ENCODE peak calls at places on chromosomes 4 and X, in five cellular contexts. One of them, this sample, is unnamed.

GRCh38 chr4:152188801-152189200 is 347.1 kb downstream of the FBXW7 start:
- ATAC-seq in HepG2: no peak
- ATAC-seq in GM12878: peak
- ATAC-seq in upper lobe of left lung: no peak
- ATAC-seq in K562: no peak
- ATAC-seq in this sample: no peak

GRCh38 chrX:17632942-17633341 is 104.4 kb upstream of the SCML1 start:
- ATAC-seq in HepG2: no peak
- ATAC-seq in GM12878: peak
- ATAC-seq in upper lobe of left lung: no peak
- ATAC-seq in K562: no peak
- ATAC-seq in this sample: no peak

GRCh38 chrX:53263597-53264094 is 17.7 kb downstream of the IQSEC2 start:
- ATAC-seq in HepG2: no peak
- ATAC-seq in GM12878: no peak
- ATAC-seq in upper lobe of left lung: no peak
- ATAC-seq in K562: peak
- ATAC-seq in this sample: no peak

GRCh38 chrX:147779173-147779572 is 132.5 kb upstream of the FMR1 start:
- ATAC-seq in HepG2: no peak
- ATAC-seq in GM12878: no peak
- ATAC-seq in upper lobe of left lung: no peak
- ATAC-seq in K562: no peak
- ATAC-seq in this sample: no peak

GRCh38 chr4:168272488-168272887 is 46.1 kb downstream of the DDX60 start:
- ATAC-seq in HepG2: no peak
- ATAC-seq in GM12878: no peak
- ATAC-seq in upper lobe of left lung: no peak
- ATAC-seq in K562: no peak
- ATAC-seq in this sample: no peak

GRCh38 chr4:189096717-189097116 is 844.0 kb upstream of the FRG1 start:
- ATAC-seq in HepG2: no peak
- ATAC-seq in GM12878: no peak
- ATAC-seq in upper lobe of left lung: peak
- ATAC-seq in K562: peak
- ATAC-seq in this sample: no peak

GRCh38 chr4:148522995-148523394 is 80.8 kb upstream of the NR3C2 start:
- ATAC-seq in HepG2: no peak
- ATAC-seq in GM12878: no peak
- ATAC-seq in upper lobe of left lung: no peak
- ATAC-seq in K562: no peak
- ATAC-seq in this sample: no peak

GRCh38 chr4:173333658-173334084 is 487 bp downstream of the HMGB2 start:
- ATAC-seq in HepG2: peak
- ATAC-seq in GM12878: peak
- ATAC-seq in upper lobe of left lung: peak
- ATAC-seq in K562: peak
- ATAC-seq in this sample: peak

GRCh38 chr4:84956014-84956413 is 10.5 kb downstream of the WDFY3 start:
- ATAC-seq in HepG2: no peak
- ATAC-seq in GM12878: no peak
- ATAC-seq in upper lobe of left lung: no peak
- ATAC-seq in K562: no peak
- ATAC-seq in this sample: no peak

GRCh38 chr4:2931765-2932560 is 31.2 kb downstream of the NOP14 start:
- ATAC-seq in HepG2: no peak
- ATAC-seq in GM12878: peak
- ATAC-seq in upper lobe of left lung: peak
- ATAC-seq in K562: no peak
- ATAC-seq in this sample: peak

GRCh38 chr4:68451246-68452211 is 4.3 kb downstream of the TMPRSS11E start:
- ATAC-seq in HepG2: no peak
- ATAC-seq in GM12878: peak
- ATAC-seq in upper lobe of left lung: no peak
- ATAC-seq in K562: no peak
- ATAC-seq in this sample: no peak

GRCh38 chr4:160611181-160611580 is 1508.3 kb downstream of the RAPGEF2 start:
- ATAC-seq in HepG2: no peak
- ATAC-seq in GM12878: no peak
- ATAC-seq in upper lobe of left lung: no peak
- ATAC-seq in K562: no peak
- ATAC-seq in this sample: no peak

GRCh38 chr4:26806331-26806730 is 54.3 kb upstream of the STIM2 start:
- ATAC-seq in HepG2: no peak
- ATAC-seq in GM12878: no peak
- ATAC-seq in upper lobe of left lung: no peak
- ATAC-seq in K562: no peak
- ATAC-seq in this sample: no peak

GRCh38 chr4:96736352-96736889 is 896.5 kb downstream of the PDHA2 start:
- ATAC-seq in HepG2: no peak
- ATAC-seq in GM12878: no peak
- ATAC-seq in upper lobe of left lung: no peak
- ATAC-seq in K562: no peak
- ATAC-seq in this sample: no peak

GRCh38 chr4:98939892-98940298 is 11.0 kb upstream of the EIF4E start:
- ATAC-seq in HepG2: peak
- ATAC-seq in GM12878: peak
- ATAC-seq in upper lobe of left lung: no peak
- ATAC-seq in K562: peak
- ATAC-seq in this sample: no peak

GRCh38 chrX:102985182-102985581 is 48.1 kb downstream of the RAB40AL start:
- ATAC-seq in HepG2: no peak
- ATAC-seq in GM12878: no peak
- ATAC-seq in upper lobe of left lung: no peak
- ATAC-seq in K562: no peak
- ATAC-seq in this sample: peak

GRCh38 chr4:88528861-88529260 is 5.3 kb upstream of the PYURF start:
- ATAC-seq in HepG2: no peak
- ATAC-seq in GM12878: no peak
- ATAC-seq in upper lobe of left lung: no peak
- ATAC-seq in K562: no peak
- ATAC-seq in this sample: no peak

GRCh38 chr4:88535090-88535755 is 11.6 kb upstream of the PYURF start:
- ATAC-seq in HepG2: no peak
- ATAC-seq in GM12878: no peak
- ATAC-seq in upper lobe of left lung: no peak
- ATAC-seq in K562: no peak
- ATAC-seq in this sample: no peak

GRCh38 chr4:88533937-88534750 is 10.6 kb upstream of the PYURF start:
- ATAC-seq in HepG2: no peak
- ATAC-seq in GM12878: no peak
- ATAC-seq in upper lobe of left lung: no peak
- ATAC-seq in K562: no peak
- ATAC-seq in this sample: no peak

GRCh38 chr4:88531549-88531948 is 8.0 kb upstream of the PYURF start:
- ATAC-seq in HepG2: peak
- ATAC-seq in GM12878: no peak
- ATAC-seq in upper lobe of left lung: no peak
- ATAC-seq in K562: no peak
- ATAC-seq in this sample: no peak

GRCh38 chr4:88533088-88533790 is 9.7 kb upstream of the PYURF start:
- ATAC-seq in HepG2: no peak
- ATAC-seq in GM12878: no peak
- ATAC-seq in upper lobe of left lung: no peak
- ATAC-seq in K562: no peak
- ATAC-seq in this sample: no peak
- TF ChIP-seq POLR2AphosphoS5 in HepG2: no peak
- TF ChIP-seq POLR2AphosphoS5 in GM12878: no peak
- TF ChIP-seq POLR2AphosphoS5 in upper lobe of left lung: no peak
- TF ChIP-seq POLR2AphosphoS5 in K562: no peak
- TF ChIP-seq POLR2AphosphoS5 in this sample: no peak

GRCh38 chr4:94410678-94411206 is 41.0 kb upstream of the PDLIM5 start:
- ATAC-seq in HepG2: peak
- ATAC-seq in GM12878: no peak
- ATAC-seq in upper lobe of left lung: no peak
- ATAC-seq in K562: peak
- ATAC-seq in this sample: peak
- H3K4me3 ChIP-seq in HepG2: no peak
- H3K4me3 ChIP-seq in GM12878: no peak
- H3K4me3 ChIP-seq in upper lobe of left lung: no peak
- H3K4me3 ChIP-seq in K562: no peak
- H3K4me3 ChIP-seq in this sample: no peak

GRCh38 chr4:77074961-77075855 is 581 bp downstream of the CCNI start:
- ATAC-seq in HepG2: peak
- ATAC-seq in GM12878: peak
- ATAC-seq in upper lobe of left lung: peak
- ATAC-seq in K562: peak
- ATAC-seq in this sample: peak

GRCh38 chr4:77076889-77077635 is 1.3 kb upstream of the CCNI start:
- ATAC-seq in HepG2: no peak
- ATAC-seq in GM12878: no peak
- ATAC-seq in upper lobe of left lung: no peak
- ATAC-seq in K562: no peak
- ATAC-seq in this sample: no peak

GRCh38 chr4:77078401-77078800 is 2.6 kb upstream of the CCNI start:
- ATAC-seq in HepG2: no peak
- ATAC-seq in GM12878: no peak
- ATAC-seq in upper lobe of left lung: no peak
- ATAC-seq in K562: no peak
- ATAC-seq in this sample: no peak

GRCh38 chr4:77073981-77074865 is 1.6 kb downstream of the CCNI start:
- ATAC-seq in HepG2: no peak
- ATAC-seq in GM12878: no peak
- ATAC-seq in upper lobe of left lung: no peak
- ATAC-seq in K562: peak
- ATAC-seq in this sample: no peak

DNA sequence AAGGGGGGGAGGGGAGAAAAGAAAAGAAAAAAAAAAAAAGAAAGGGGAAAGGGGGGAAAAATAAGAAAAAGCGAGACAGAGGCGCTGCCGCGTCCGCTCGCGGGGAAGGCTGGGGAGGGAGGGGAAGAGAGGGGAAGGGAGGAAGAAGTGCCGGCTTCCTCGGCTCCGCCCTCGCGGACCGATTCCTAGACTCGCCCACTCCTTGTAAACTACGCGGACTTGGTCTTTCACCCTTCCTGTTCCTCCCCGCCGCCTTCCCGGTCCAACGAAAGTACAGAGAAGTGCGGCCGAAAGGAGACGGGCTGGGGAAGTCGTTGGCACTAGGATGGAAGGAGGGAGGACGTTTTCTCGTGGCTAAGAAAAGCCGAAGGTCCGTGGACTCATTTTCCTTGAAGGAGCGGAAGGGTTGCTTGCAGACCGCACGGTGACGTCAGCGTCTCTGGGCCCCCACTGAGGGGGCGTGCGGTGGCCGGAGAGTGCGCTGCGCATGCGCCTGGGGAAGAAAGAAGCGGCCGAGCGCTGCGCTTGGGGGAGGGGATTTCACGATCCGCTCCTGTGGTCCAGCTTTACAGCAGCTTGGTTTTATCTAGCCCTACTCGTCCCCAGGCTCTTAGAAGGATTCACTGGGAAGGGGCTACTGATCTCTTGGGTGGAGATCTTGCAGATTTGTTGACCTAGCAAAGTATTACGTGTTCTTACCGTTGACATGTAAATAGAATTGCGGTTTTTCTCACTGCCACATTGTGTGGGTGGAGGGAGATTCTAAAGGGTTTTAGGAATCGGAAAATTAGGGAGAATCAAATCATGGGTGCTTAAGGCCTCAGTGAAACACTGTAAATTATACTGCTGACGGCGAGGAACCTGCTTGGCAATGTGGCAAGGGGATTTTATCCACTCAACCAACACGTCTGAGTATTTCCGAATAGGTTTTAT is at the start of gene CCNI:
- ATAC-seq in HepG2: peak
- ATAC-seq in GM12878: peak
- ATAC-seq in upper lobe of left lung: peak
- ATAC-seq in K562: peak
- ATAC-seq in this sample: peak
- TF ChIP-seq EP300 in HepG2: no peak
- TF ChIP-seq EP300 in GM12878: peak
- TF ChIP-seq EP300 in upper lobe of left lung: no peak
- TF ChIP-seq EP300 in K562: peak
- TF ChIP-seq EP300 in this sample: peak

GRCh38 chr4:101948055-101948454 is 157.5 kb downstream of the BANK1 start:
- ATAC-seq in HepG2: no peak
- ATAC-seq in GM12878: no peak
- ATAC-seq in upper lobe of left lung: no peak
- ATAC-seq in K562: no peak
- ATAC-seq in this sample: no peak
- TF ChIP-seq POLR2AphosphoS5 in HepG2: no peak
- TF ChIP-seq POLR2AphosphoS5 in GM12878: no peak
- TF ChIP-seq POLR2AphosphoS5 in upper lobe of left lung: no peak
- TF ChIP-seq POLR2AphosphoS5 in K562: no peak
- TF ChIP-seq POLR2AphosphoS5 in this sample: no peak

GRCh38 chr4:107854326-107855030 is 29.7 kb downstream of the SGMS2 start:
- ATAC-seq in HepG2: no peak
- ATAC-seq in GM12878: no peak
- ATAC-seq in upper lobe of left lung: no peak
- ATAC-seq in K562: no peak
- ATAC-seq in this sample: peak
- H3K4me3 ChIP-seq in HepG2: no peak
- H3K4me3 ChIP-seq in GM12878: no peak
- H3K4me3 ChIP-seq in upper lobe of left lung: no peak
- H3K4me3 ChIP-seq in K562: no peak
- H3K4me3 ChIP-seq in this sample: peak

GRCh38 chr4:184400891-184401290 is 73.5 kb downstream of the IRF2 start:
- ATAC-seq in HepG2: no peak
- ATAC-seq in GM12878: no peak
- ATAC-seq in upper lobe of left lung: no peak
- ATAC-seq in K562: no peak
- ATAC-seq in this sample: peak

GRCh38 chr4:184398741-184399504 is 75.4 kb downstream of the IRF2 start:
- ATAC-seq in HepG2: no peak
- ATAC-seq in GM12878: no peak
- ATAC-seq in upper lobe of left lung: no peak
- ATAC-seq in K562: no peak
- ATAC-seq in this sample: no peak

GRCh38 chr4:184399505-184399893 is 74.9 kb downstream of the IRF2 start:
- ATAC-seq in HepG2: no peak
- ATAC-seq in GM12878: no peak
- ATAC-seq in upper lobe of left lung: no peak
- ATAC-seq in K562: no peak
- ATAC-seq in this sample: no peak

GRCh38 chr4:184401397-184402171 is 72.8 kb downstream of the IRF2 start:
- ATAC-seq in HepG2: no peak
- ATAC-seq in GM12878: no peak
- ATAC-seq in upper lobe of left lung: no peak
- ATAC-seq in K562: no peak
- ATAC-seq in this sample: no peak

GRCh38 chr4:184400375-184400870 is 73.9 kb downstream of the IRF2 start:
- ATAC-seq in HepG2: no peak
- ATAC-seq in GM12878: no peak
- ATAC-seq in upper lobe of left lung: no peak
- ATAC-seq in K562: no peak
- ATAC-seq in this sample: peak
- TF ChIP-seq EP300 in HepG2: no peak
- TF ChIP-seq EP300 in GM12878: no peak
- TF ChIP-seq EP300 in upper lobe of left lung: no peak
- TF ChIP-seq EP300 in K562: no peak
- TF ChIP-seq EP300 in this sample: no peak

DNA sequence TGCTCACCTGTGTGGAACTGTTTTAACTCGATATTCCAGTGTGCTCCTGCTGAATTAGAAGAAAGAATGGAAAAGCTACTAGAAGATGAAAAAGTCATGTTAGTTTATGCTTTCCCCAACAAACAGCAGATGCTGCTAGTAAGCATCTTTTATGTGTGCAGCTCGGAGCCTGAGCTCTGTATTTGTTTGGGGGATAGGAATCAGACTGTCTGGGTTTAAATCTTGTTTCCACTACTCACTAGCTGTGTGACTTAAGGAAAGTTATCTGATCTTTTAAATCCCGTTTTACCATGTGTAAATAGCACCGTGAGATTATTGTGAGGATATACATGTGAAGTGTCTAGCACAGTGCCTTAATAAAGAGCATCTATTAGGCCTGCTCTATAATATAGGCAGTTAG is 24.0 kb upstream of the SPARCL1 start:
- ATAC-seq in HepG2: no peak
- ATAC-seq in GM12878: no peak
- ATAC-seq in upper lobe of left lung: no peak
- ATAC-seq in K562: no peak
- ATAC-seq in this sample: no peak
- TF ChIP-seq POLR2AphosphoS5 in HepG2: no peak
- TF ChIP-seq POLR2AphosphoS5 in GM12878: no peak
- TF ChIP-seq POLR2AphosphoS5 in upper lobe of left lung: no peak
- TF ChIP-seq POLR2AphosphoS5 in K562: no peak
- TF ChIP-seq POLR2AphosphoS5 in this sample: no peak